ENCODE peak calls at places on chromosomes 12 and 14, in six cellular contexts. R is MM.1S, E is thoracic aorta, H is IMR-90, J is heart left ventricle, Q is fibroblast of lung. N is an unnamed sample.

GRCh38 chr14:65676361-65677014 is 264.0 kb downstream of the FUT8 start:
- DNase-seq in R (no peak), E (no peak), H (peak; percentile 3), J (no peak), Q (no peak), N (no peak)

GRCh38 chr12:2266666-2267623 is 214.2 kb downstream of the CACNA1C start:
- DNase-seq in R (no peak), E (no peak), H (no peak), J (no peak), Q (no peak), N (no peak)

GRCh38 chr12:51405801-51406207 is 14.6 kb upstream of the GALNT6 start:
- DNase-seq in R (no peak), E (no peak), H (no peak), J (no peak), Q (no peak), N (no peak)

GRCh38 chr14:98809792-98810191 is 462.2 kb downstream of the BCL11B start:
- DNase-seq in R (no peak), E (no peak), H (no peak), J (no peak), Q (no peak), N (no peak)

GRCh38 chr12:13573698-13574321 is 377.3 kb downstream of the EMP1 start:
- DNase-seq in R (no peak), E (no peak), H (peak; percentile 58), J (no peak), Q (peak; percentile 25), N (peak; percentile 38)

GRCh38 chr14:98886982-98887381 is 385.0 kb downstream of the BCL11B start:
- DNase-seq in R (no peak), E (no peak), H (no peak), J (no peak), Q (no peak), N (no peak)

GRCh38 chr12:2054091-2055018 is 1.6 kb downstream of the CACNA1C start:
- DNase-seq in R (no peak), E (no peak), H (no peak), J (no peak), Q (no peak), N (no peak)

GRCh38 chr14:37708481-37708880 is 113.1 kb downstream of the TTC6 start:
- DNase-seq in R (no peak), E (no peak), H (peak; percentile 60), J (no peak), Q (no peak), N (peak; percentile 43)

GRCh38 chr12:6345319-6346071 is 3.6 kb upstream of the TNFRSF1A start:
- DNase-seq in R (no peak), E (peak; percentile 93), H (peak; percentile 99), J (no peak), Q (peak; percentile 99), N (peak; percentile 85)

GRCh38 chr12:12983420-12984035 is 16.5 kb downstream of the HEBP1 start:
- DNase-seq in R (peak; percentile 38), E (no peak), H (peak; percentile 69), J (no peak), Q (peak; percentile 73), N (no peak)

GRCh38 chr12:94074970-94075695 is 73.2 kb upstream of the PLXNC1 start:
- DNase-seq in R (no peak), E (no peak), H (peak; percentile 89), J (peak; percentile 80), Q (peak; percentile 93), N (peak; percentile 91)

GRCh38 chr14:97053941-97054340 is 256.8 kb downstream of the VRK1 start:
- DNase-seq in R (no peak), E (no peak), H (no peak), J (no peak), Q (no peak), N (no peak)

GRCh38 chr12:89183985-89184435 is 168.3 kb downstream of the DUSP6 start:
- DNase-seq in R (no peak), E (peak; percentile 6), H (peak; percentile 72), J (peak; percentile 59), Q (peak; percentile 96), N (peak; percentile 61)

GRCh38 chr14:84128025-84128424 is 1401.9 kb upstream of the FLRT2 start:
- DNase-seq in R (no peak), E (no peak), H (peak; percentile 34), J (no peak), Q (no peak), N (no peak)

GRCh38 chr12:107649615-107650014 is 36.0 kb upstream of the PWP1 start:
- DNase-seq in R (no peak), E (no peak), H (no peak), J (no peak), Q (no peak), N (no peak)

GRCh38 chr12:40192704-40193255 is 32.0 kb upstream of the LRRK2 start:
- DNase-seq in R (no peak), E (no peak), H (no peak), J (no peak), Q (no peak), N (no peak)

GRCh38 chr12:4978737-4979136 is 64.9 kb upstream of the KCNA5 start:
- DNase-seq in R (no peak), E (no peak), H (no peak), J (no peak), Q (no peak), N (no peak)

GRCh38 chr14:78327426-78328210 is 157.4 kb downstream of the NRXN3 start:
- DNase-seq in R (no peak), E (no peak), H (no peak), J (no peak), Q (no peak), N (no peak)

GRCh38 chr12:124770725-124771124 is 92.9 kb downstream of the SCARB1 start:
- DNase-seq in R (no peak), E (no peak), H (no peak), J (no peak), Q (no peak), N (no peak)

GRCh38 chr12:94109154-94109553 is 39.2 kb upstream of the PLXNC1 start:
- DNase-seq in R (no peak), E (no peak), H (peak; percentile 71), J (no peak), Q (peak; percentile 48), N (no peak)

GRCh38 chr12:66438601-66439000 is 136.3 kb downstream of the HELB start:
- DNase-seq in R (no peak), E (no peak), H (peak; percentile 18), J (no peak), Q (peak; percentile 7), N (no peak)

GRCh38 chr14:83120187-83120586 is 1586.5 kb upstream of the SEL1L start:
- DNase-seq in R (no peak), E (no peak), H (peak; percentile 34), J (no peak), Q (no peak), N (no peak)

GRCh38 chr14:63045612-63046320 is 508 bp upstream of the KCNH5 start:
- DNase-seq in R (peak; percentile 30), E (no peak), H (peak; percentile 40), J (peak; percentile 29), Q (peak; percentile 54), N (no peak)

GRCh38 chr12:4909397-4909733 is 340 bp upstream of the KCNA1 start:
- DNase-seq in R (no peak), E (no peak), H (no peak), J (no peak), Q (no peak), N (no peak)

DNA sequence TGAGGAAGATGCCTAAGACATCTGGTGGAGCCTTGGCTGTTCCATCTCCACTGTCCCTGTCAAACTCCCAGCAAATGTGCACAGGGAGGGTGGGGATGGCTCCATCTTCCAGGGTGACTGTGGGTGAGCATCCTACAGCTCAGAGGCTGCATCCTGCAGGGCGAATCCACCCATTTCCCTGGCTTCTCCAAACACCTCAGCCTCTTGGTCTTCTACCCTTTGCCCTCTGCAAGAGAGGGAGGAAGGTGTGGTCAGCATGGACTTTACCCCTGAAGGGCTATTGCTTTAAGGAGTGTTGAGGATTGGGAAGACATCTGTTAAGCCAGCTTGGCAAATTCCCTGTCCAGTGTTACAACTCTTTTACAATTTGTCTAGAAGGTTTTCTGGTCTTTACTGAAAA is 23.1 kb upstream of the DGLUCY start:
- DNase-seq in R (no peak), E (no peak), H (no peak), J (no peak), Q (no peak), N (no peak)
- H3K4me3 ChIP-seq in R (no peak overlapping the region), E (no peak overlapping the region), H (no peak overlapping the region), J (no peak overlapping the region), Q (no peak overlapping the region), N (no peak overlapping the region)

GRCh38 chr14:33463731-33464130 is 487.1 kb downstream of the EGLN3 start:
- DNase-seq in R (no peak), E (no peak), H (no peak), J (no peak), Q (no peak), N (no peak)
- TF ChIP-seq CTCF in R (no peak), E (no peak), H (no peak), J (no peak), Q (no peak), N (no peak)

GRCh38 chr12:86513206-86513605 is 257.0 kb upstream of the MGAT4C start:
- DNase-seq in R (no peak), E (no peak), H (no peak), J (no peak), Q (peak; percentile 36), N (no peak)
- H3K4me3 ChIP-seq in R (no peak overlapping the region), E (no peak overlapping the region), H (no peak overlapping the region), J (no peak overlapping the region), Q (no peak overlapping the region), N (no peak overlapping the region)

GRCh38 chr12:7642876-7643309 is 22.8 kb downstream of the APOBEC1 start:
- DNase-seq in R (peak; percentile 48), E (no peak), H (no peak), J (no peak), Q (peak; percentile 9), N (no peak)
- TF ChIP-seq CTCF in R (peak; percentile 66), E (peak; percentile 9), H (peak; percentile 46), J (peak; percentile 35), Q (peak; percentile 18), N (peak; percentile 38)

DNA sequence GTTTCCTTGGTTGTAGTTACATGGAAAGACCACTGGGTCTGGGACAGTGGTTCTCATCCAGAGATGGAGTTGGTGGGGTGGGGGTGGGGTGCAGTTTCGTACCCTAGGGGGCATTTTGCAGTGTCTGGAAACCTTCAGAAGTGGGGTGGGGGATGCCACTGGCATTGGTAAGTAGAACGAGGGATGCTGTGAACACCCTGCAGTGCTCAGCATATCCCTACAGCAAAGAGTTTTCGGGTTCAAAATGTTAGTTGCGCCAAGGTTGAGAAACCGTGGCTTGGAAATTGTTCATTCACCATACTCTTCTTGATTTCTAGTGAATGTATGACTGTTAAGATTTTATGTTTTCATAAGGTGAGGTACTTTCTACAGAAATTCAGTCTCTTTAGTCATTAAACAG is 28.7 kb downstream of the TRAF3 start:
- DNase-seq in R (no peak), E (no peak), H (no peak), J (no peak), Q (no peak), N (no peak)
- H3K4me3 ChIP-seq in R (peak overlapping the region; percentile 41), E (no peak overlapping the region), H (no peak overlapping the region), J (no peak overlapping the region), Q (no peak overlapping the region), N (no peak overlapping the region)

GRCh38 chr14:22303589-22304195 is 285.3 kb downstream of the DAD1 start:
- DNase-seq in R (no peak), E (no peak), H (peak; percentile 50), J (no peak), Q (peak; percentile 30), N (no peak)
- TF ChIP-seq CTCF in R (peak; percentile 18), E (peak; percentile 50), H (peak; percentile 64), J (peak; percentile 32), Q (peak; percentile 50), N (peak; percentile 38)

GRCh38 chr14:77040059-77040308 is 11.5 kb upstream of the IRF2BPL start:
- DNase-seq in R (no peak), E (no peak), H (no peak), J (no peak), Q (no peak), N (no peak)
- H3K4me3 ChIP-seq in R (peak overlapping the region; percentile 41), E (peak overlapping the region; percentile 68), H (peak overlapping the region; percentile 5), J (peak overlapping the region; percentile 45), Q (peak overlapping the region; percentile 32), N (peak overlapping the region; percentile 18)